ENCODE peak calls at places on chromosome 16, in five cellular contexts. G, R, I, A and E are unnamed samples.

GRCh38 chr16:84955427-84955826 is 55.9 kb downstream of the ZDHHC7 start:
- DNase-seq in G (no peak), R (no peak), I (no peak), A (no peak), E (no peak)

GRCh38 chr16:12340151-12340733 is 363.7 kb downstream of the SNX29 start:
- DNase-seq in G (no peak), R (peak; percentile 35), I (peak; percentile 28), A (peak; percentile 57), E (no peak)

GRCh38 chr16:56203052-56203451 is 11.8 kb downstream of the GNAO1 start:
- DNase-seq in G (no peak), R (peak; percentile 63), I (no peak), A (peak; percentile 16), E (peak; percentile 93)

GRCh38 chr16:75308011-75308410 is 56.6 kb upstream of the BCAR1 start:
- DNase-seq in G (no peak), R (no peak), I (no peak), A (no peak), E (no peak)

GRCh38 chr16:14097182-14097951 is 26.2 kb downstream of the MRTFB start:
- DNase-seq in G (no peak), R (no peak), I (no peak), A (no peak), E (no peak)

GRCh38 chr16:49851468-49851787 is 4.5 kb downstream of the ZNF423 start:
- DNase-seq in G (no peak), R (no peak), I (no peak), A (no peak), E (no peak)

GRCh38 chr16:67326472-67327309 is at the start of the genes KCTD19 and LRRC36:
- DNase-seq in G (peak; percentile 39), R (peak; percentile 37), I (peak; percentile 39), A (peak; percentile 56), E (no peak)

GRCh38 chr16:2858245-2859025 is 465 bp upstream of the PRSS22 start:
- DNase-seq in G (no peak), R (no peak), I (no peak), A (no peak), E (no peak)

GRCh38 chr16:50838165-50838564 is 96.3 kb downstream of the CYLD start:
- DNase-seq in G (no peak), R (no peak), I (no peak), A (no peak), E (peak; percentile 21)

GRCh38 chr16:813204-813915 is 12.8 kb upstream of the GNG13 start:
- DNase-seq in G (no peak), R (peak; percentile 39), I (peak; percentile 58), A (no peak), E (no peak)

GRCh38 chr16:9159839-9160550 is 68.6 kb downstream of the HAPSTR1 start:
- DNase-seq in G (peak; percentile 12), R (peak; percentile 33), I (peak; percentile 84), A (peak; percentile 60), E (peak; percentile 51)

GRCh38 chr16:69861276-69862030 is 89.7 kb upstream of the CLEC18A start:
- DNase-seq in G (peak; percentile 90), R (no peak), I (no peak), A (peak; percentile 78), E (peak; percentile 13)